ENCODE peak calls at places on chromosomes 7 and 10, in five cellular contexts. S is activated effector memory CD4-positive, alpha-beta T cell treated with anti-CD3 and anti-CD28 coated beads, Interleukin-2, amount 50 U/mL, for 16 hours; M is IMR-90; E is kidney glomerular epithelial cell; R is Kasumi-1. C is an unnamed sample.

GRCh38 chr10:132293416-132294195 is 14.1 kb downstream of the STK32C start:
- DNase-seq in R (no peak), M (no peak), E (no peak), S (peak), C (no peak)

GRCh38 chr7:157570531-157571200 is 233.9 kb downstream of the DNAJB6 start:
- DNase-seq in R (no peak), M (no peak), E (no peak), S (no peak), C (no peak)

GRCh38 chr7:139133335-139134139 is 24.0 kb upstream of the ZC3HAV1 start:
- DNase-seq in R (peak), S (peak), E (peak), M (peak), C (peak)

GRCh38 chr10:92387289-92387940 is 96.4 kb downstream of the MARCHF5 start:
- DNase-seq in M (peak), R (peak), S (no peak), E (peak), C (peak)

GRCh38 chr7:8360564-8361153 is 72.8 kb upstream of the NXPH1 start:
- DNase-seq in S (no peak), E (no peak), R (no peak), M (no peak), C (no peak)

GRCh38 chr7:130942211-130942964 is 208.4 kb upstream of the KLF14 start:
- DNase-seq in E (peak), R (no peak), M (peak), S (peak), C (no peak)

GRCh38 chr7:89312561-89312960 is 517.0 kb upstream of the TEX47 start:
- DNase-seq in R (no peak), S (no peak), E (no peak), M (no peak), C (no peak)

GRCh38 chr10:105973912-105974311 is 1190.6 kb downstream of the SORCS1 start:
- DNase-seq in M (no peak), S (no peak), R (no peak), E (no peak), C (no peak)

GRCh38 chr7:105792488-105793370 is 83.7 kb downstream of the ATXN7L1 start:
- DNase-seq in E (no peak), M (no peak), S (no peak), R (no peak), C (no peak)

GRCh38 chr7:133489906-133490305 is 237.0 kb downstream of the EXOC4 start:
- DNase-seq in M (no peak), S (no peak), R (no peak), E (no peak), C (no peak)

GRCh38 chr7:151851782-151852181 is 25.1 kb downstream of the PRKAG2 start:
- DNase-seq in R (peak), E (no peak), S (no peak), M (no peak), C (no peak)

GRCh38 chr10:62005687-62006086 is 104.2 kb downstream of the ARID5B start:
- DNase-seq in M (no peak), S (no peak), E (no peak), R (no peak), C (no peak)

GRCh38 chr10:121596668-121597503 is 1.4 kb downstream of the FGFR2 start:
- DNase-seq in S (no peak), M (no peak), R (no peak), E (no peak), C (no peak)

C was measured in mesenteric fat pad.